ENCODE peak calls at places on chromosome 22, in ten cellular contexts. R is endodermal cell, I is brain microvascular endothelial cell, S is lower leg skin, P is psoas muscle, C is foreskin fibroblast, H is body of pancreas, D is IMR-90, L is fibroblast of lung, V is AG10803. B is an unnamed sample.
A peak's percentile ranks its signal among the peaks of the same experiment; 100 is the strongest.

GRCh38 chr22:25148149-25148691 is 51.4 kb upstream of the CRYBB3 start:
- DNase-seq in I (no peak), R (peak; percentile 68), S (no peak), D (no peak), L (no peak), H (peak; percentile 54), C (no peak), V (no peak), P (no peak), B (no peak)

GRCh38 chr22:38974170-38974825 is 7.8 kb upstream of the APOBEC3B start:
- DNase-seq in C (no peak), L (no peak), R (no peak), P (no peak), V (no peak), I (no peak), H (no peak), D (no peak), S (no peak), B (no peak)

GRCh38 chr22:26642465-26643367 is 14.7 kb upstream of the MIAT start:
- DNase-seq in V (no peak), S (no peak), H (no peak), R (peak; percentile 87), L (no peak), P (no peak), C (no peak), I (no peak), D (no peak), B (peak; percentile 58)

GRCh38 chr22:23397008-23397617 is 183.0 kb downstream of the IGLL1 start:
- DNase-seq in C (no peak), H (no peak), D (no peak), V (no peak), I (no peak), P (no peak), L (no peak), R (no peak), S (no peak), B (peak; percentile 75)

GRCh38 chr22:20247010-20247505 is 21.1 kb downstream of the RTN4R start:
- DNase-seq in L (no peak), H (no peak), V (no peak), R (no peak), P (peak; percentile 70), C (no peak), I (peak; percentile 75), S (no peak), D (peak; percentile 39), B (no peak)

GRCh38 chr22:24424001-24424900 is 3.1 kb upstream of the ADORA2A start:
- DNase-seq in D (no peak), S (no peak), H (no peak), V (no peak), R (peak; percentile 79), L (no peak), I (no peak), C (no peak), P (no peak), B (peak; percentile 91)

GRCh38 chr22:38397189-38398097 is 57.6 kb downstream of the KCNJ4 start:
- DNase-seq in I (no peak), P (peak; percentile 51), H (peak; percentile 49), C (peak; percentile 18), S (no peak), R (peak; percentile 93), V (peak; percentile 36), D (no peak), L (peak; percentile 42), B (peak; percentile 71)

GRCh38 chr22:49016909-49017768 is 810.5 kb downstream of the BRD1 start:
- DNase-seq in H (no peak), C (no peak), R (peak; percentile 37), S (no peak), I (no peak), L (no peak), V (no peak), D (no peak), P (no peak), B (no peak)

GRCh38 chr22:26023104-26023775 is 146.0 kb upstream of the SEZ6L start:
- DNase-seq in C (no peak), L (no peak), P (no peak), R (peak; percentile 61), V (no peak), I (no peak), S (no peak), D (no peak), H (no peak), B (no peak)

GRCh38 chr22:38467904-38468760 is at the start of gene KDELR3:
- DNase-seq in I (peak; percentile 40), H (peak; percentile 66), D (peak; percentile 71), V (peak; percentile 70), R (peak; percentile 74), S (no peak), P (peak; percentile 75), L (peak; percentile 55), C (peak; percentile 78), B (peak; percentile 94)

GRCh38 chr22:44259366-44260215 is 53.2 kb downstream of the SHISAL1 start:
- DNase-seq in C (no peak), R (peak; percentile 35), I (no peak), P (no peak), S (no peak), H (no peak), V (no peak), L (no peak), D (no peak), B (no peak)

DNA sequence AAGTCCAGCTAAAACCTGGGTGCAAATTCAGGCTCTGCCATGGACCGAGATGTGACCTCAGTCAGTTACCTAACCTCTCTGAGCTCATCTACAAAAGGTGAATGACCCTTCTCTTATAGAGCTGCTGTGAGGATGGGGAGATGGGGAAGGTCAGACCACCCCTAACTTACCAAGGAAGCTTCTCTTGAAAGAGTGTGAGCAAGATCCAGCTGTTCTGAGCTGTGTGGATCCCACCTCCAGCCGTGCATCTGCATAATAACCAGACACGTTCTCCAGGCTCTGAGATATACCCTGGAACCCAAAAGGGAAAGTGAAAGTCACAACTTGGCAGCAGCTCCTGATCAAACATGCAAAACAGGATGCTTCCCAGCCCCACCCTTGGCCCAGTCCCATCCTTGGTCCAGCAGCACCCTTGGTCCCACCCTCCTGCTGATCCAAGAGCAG is at the start of gene APOL3:
- DNase-seq in D (peak; percentile 47), P (peak; percentile 70), V (peak; percentile 71), R (no peak), I (peak; percentile 45), C (peak; percentile 27), H (peak; percentile 50), L (peak; percentile 80), S (peak; percentile 89), B (peak; percentile 83)
- H3K4me3 ChIP-seq in D (no peak within 1 kb of the TSS), P (peak within 1 kb of the TSS; percentile 65), V (peak within 1 kb of the TSS; percentile 54), R (peak within 1 kb of the TSS; percentile 48), I (no peak within 1 kb of the TSS), C (peak within 1 kb of the TSS; percentile 33), H (no peak within 1 kb of the TSS), L (peak within 1 kb of the TSS; percentile 49), S (peak within 1 kb of the TSS; percentile 34), B (peak within 1 kb of the TSS; percentile 62)

GRCh38 chr22:42384506-42384905 is 47.7 kb downstream of the NFAM1 start:
- DNase-seq in R (no peak), C (no peak), V (no peak), P (no peak), S (no peak), D (no peak), H (no peak), L (no peak), I (no peak), B (no peak)
- H3K4me3 ChIP-seq in R (no peak overlapping the region), C (no peak overlapping the region), V (no peak overlapping the region), P (no peak overlapping the region), S (no peak overlapping the region), D (no peak overlapping the region), H (no peak overlapping the region), L (no peak overlapping the region), I (no peak overlapping the region), B (no peak overlapping the region)

DNA sequence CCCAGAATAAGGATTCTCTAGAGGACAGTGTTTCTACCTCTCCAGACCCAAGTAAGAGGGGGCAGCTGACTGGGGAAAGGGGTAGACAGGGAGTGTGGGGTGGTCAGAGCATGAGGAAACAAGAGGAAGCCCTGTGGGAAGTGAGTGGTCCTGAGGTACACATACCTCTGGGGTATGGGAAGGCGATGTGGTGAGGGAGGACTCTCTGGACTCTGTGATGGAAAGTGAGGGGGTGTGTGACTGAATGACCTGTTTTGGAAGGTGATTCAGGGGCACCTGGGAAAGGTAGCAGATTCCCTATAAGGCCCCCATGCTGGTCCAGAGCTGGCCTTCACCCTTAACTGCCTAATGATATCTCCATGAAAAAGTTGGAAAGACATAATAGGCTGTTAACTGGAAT is 80.1 kb downstream of the DEPDC5 start:
- DNase-seq in I (no peak), R (no peak), C (no peak), D (no peak), V (no peak), P (no peak), H (no peak), L (no peak), S (no peak), B (no peak)
- H3K4me3 ChIP-seq in I (no peak overlapping the region), R (no peak overlapping the region), C (no peak overlapping the region), D (no peak overlapping the region), V (no peak overlapping the region), P (no peak overlapping the region), H (no peak overlapping the region), L (no peak overlapping the region), S (no peak overlapping the region), B (no peak overlapping the region)

GRCh38 chr22:46066691-46067090 is 83.6 kb upstream of the PPARA start:
- DNase-seq in I (no peak), V (peak; percentile 59), S (no peak), P (no peak), L (no peak), H (peak; percentile 64), R (no peak), C (no peak), D (no peak), B (peak; percentile 20)

GRCh38 chr22:46069518-46070214 is 80.7 kb upstream of the PPARA start:
- DNase-seq in P (peak; percentile 91), S (peak; percentile 88), L (peak; percentile 97), C (peak; percentile 95), R (no peak), D (peak; percentile 91), V (peak; percentile 94), I (peak; percentile 71), H (peak; percentile 95), B (peak; percentile 88)

GRCh38 chr22:46068908-46069481 is 81.3 kb upstream of the PPARA start:
- DNase-seq in S (no peak), P (no peak), H (peak; percentile 44), V (peak; percentile 97), C (peak; percentile 93), R (no peak), I (no peak), D (peak; percentile 49), L (peak; percentile 63), B (no peak)

GRCh38 chr22:46067159-46068111 is 82.9 kb upstream of the PPARA start:
- DNase-seq in R (no peak), P (no peak), C (no peak), H (peak; percentile 37), L (peak; percentile 66), V (peak; percentile 40), D (no peak), S (no peak), I (no peak), B (peak; percentile 10)

DNA sequence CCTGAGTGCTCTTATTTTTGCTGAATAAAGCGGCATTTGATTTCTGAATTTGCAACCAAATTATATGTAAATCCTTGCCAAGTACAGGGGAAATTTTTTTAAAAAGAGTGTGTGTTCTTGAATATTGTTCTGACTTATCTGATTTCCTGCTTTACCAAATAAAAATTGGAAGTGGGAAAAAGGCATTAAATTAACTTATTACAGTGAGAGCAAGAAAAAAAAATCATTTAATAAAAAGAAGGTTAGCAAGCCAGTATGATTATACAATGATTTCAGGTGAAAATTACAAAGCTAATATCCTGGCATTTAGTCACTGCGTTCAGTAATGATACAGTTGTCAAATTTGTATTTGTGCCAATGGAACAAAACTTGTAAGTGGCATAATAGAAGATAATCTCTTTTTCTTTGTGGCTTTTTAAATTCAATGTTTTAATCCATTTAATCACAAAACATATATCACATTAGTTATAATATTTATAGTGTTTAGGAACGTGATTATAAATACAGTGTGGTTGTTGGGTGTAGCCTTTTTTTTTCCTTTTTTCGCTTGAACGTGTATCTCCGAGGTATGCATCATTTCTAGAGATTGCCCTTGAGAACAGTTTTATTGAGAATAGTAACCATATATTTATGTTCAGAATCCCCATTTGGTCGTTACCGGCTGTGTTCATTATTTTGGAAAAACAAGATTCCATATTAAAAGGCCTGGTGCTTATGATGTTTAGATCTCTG is 82.0 kb upstream of the PPARA start:
- DNase-seq in C (no peak), D (no peak), I (no peak), H (no peak), P (no peak), V (no peak), R (no peak), S (no peak), L (no peak), B (no peak)
- H3K4me3 ChIP-seq in C (peak overlapping the region; percentile 67), D (peak overlapping the region; percentile 81), I (peak overlapping the region; percentile 69), H (no peak overlapping the region), P (peak overlapping the region; percentile 88), V (peak overlapping the region; percentile 74), R (no peak overlapping the region), S (no peak overlapping the region), L (peak overlapping the region; percentile 48), B (peak overlapping the region; percentile 89)

B was measured in upper lobe of left lung.